ENCODE peak calls at places on chromosomes 3 and 15, in eight cellular contexts. C is AG09319, O is NCI-H1105, G is NCI-H226, Y is GDM1, U is NCI-H2029, D is NCI-H187, K is smooth muscle cell of the brain vasculature. H is an unnamed sample.

GRCh38 chr15:95937128-95937528 is 393.4 kb upstream of the NR2F2 start:
- DNase-seq in U (no peak), G (no peak), D (no peak), Y (no peak), C (no peak), O (no peak), K (no peak), H (no peak)

GRCh38 chr3:10808130-10808735 is 7.8 kb upstream of the SLC6A11 start:
- DNase-seq in Y (no peak), K (no peak), G (no peak), D (no peak), C (no peak), O (no peak), U (no peak), H (peak)

GRCh38 chr15:71072423-71072822 is 42.8 kb upstream of the THSD4 start:
- DNase-seq in G (no peak), D (no peak), U (no peak), Y (no peak), C (no peak), O (no peak), K (no peak), H (no peak)

GRCh38 chr15:76376029-76376428 is 39.5 kb downstream of the ISL2 start:
- DNase-seq in O (no peak), G (peak), U (no peak), Y (no peak), K (no peak), D (no peak), C (no peak), H (peak)

GRCh38 chr3:172258616-172259015 is 189.6 kb downstream of the GHSR start:
- DNase-seq in U (no peak), D (no peak), O (no peak), G (no peak), Y (no peak), C (no peak), K (no peak), H (peak)

GRCh38 chr3:66501483-66502266 is 853 bp upstream of the LRIG1 start:
- DNase-seq in D (no peak), O (no peak), C (no peak), U (no peak), Y (no peak), G (no peak), K (no peak), H (peak)

GRCh38 chr3:51977449-51978142 is 2.7 kb downstream of the ABHD14A start:
- DNase-seq in Y (no peak), O (no peak), K (no peak), D (no peak), G (no peak), C (no peak), U (no peak), H (no peak)

GRCh38 chr3:125585595-125586223 is 9.6 kb downstream of the OSBPL11 start:
- DNase-seq in K (no peak), U (peak), G (peak), O (peak), D (peak), C (peak), Y (no peak), H (peak)

GRCh38 chr3:102514241-102514640 is 79.4 kb downstream of the ZPLD1 start:
- DNase-seq in K (no peak), O (peak), C (no peak), D (no peak), U (no peak), Y (no peak), G (no peak), H (no peak)

GRCh38 chr3:17941134-17941533 is 198.7 kb upstream of the TBC1D5 start:
- DNase-seq in K (no peak), C (no peak), G (no peak), O (no peak), D (no peak), Y (no peak), U (no peak), H (no peak)

GRCh38 chr3:156675744-156676466 is 1.5 kb downstream of the TIPARP start:
- DNase-seq in U (peak), O (peak), G (peak), Y (no peak), C (no peak), K (no peak), D (peak), H (peak)

GRCh38 chr3:57992430-57993213 is 15.6 kb upstream of the FLNB start:
- DNase-seq in U (no peak), O (no peak), C (no peak), Y (no peak), D (no peak), G (peak), K (no peak), H (no peak)

GRCh38 chr3:171458056-171458856 is 1.9 kb downstream of the TNIK start:
- DNase-seq in D (no peak), C (no peak), K (no peak), G (no peak), Y (no peak), O (no peak), U (no peak), H (no peak)

GRCh38 chr15:62431806-62432205 is 266.7 kb upstream of the C2CD4B start:
- DNase-seq in C (no peak), O (no peak), G (no peak), Y (no peak), K (no peak), D (no peak), U (no peak), H (no peak)

GRCh38 chr15:51652084-51652668 is 29.1 kb upstream of the SCG3 start:
- DNase-seq in G (no peak), D (no peak), Y (no peak), C (no peak), K (no peak), O (no peak), U (no peak), H (no peak)

GRCh38 chr15:95919460-95919859 is 411.0 kb upstream of the NR2F2 start:
- DNase-seq in U (no peak), Y (no peak), C (no peak), G (peak), D (no peak), O (no peak), K (no peak), H (no peak)

GRCh38 chr3:30760040-30760439 is 134.4 kb downstream of the GADL1 start:
- DNase-seq in Y (no peak), D (no peak), G (no peak), U (no peak), C (no peak), K (no peak), O (no peak), H (no peak)

GRCh38 chr3:177037241-177037640 is 160.0 kb downstream of the TBL1XR1 start:
- DNase-seq in Y (no peak), O (no peak), G (no peak), C (no peak), K (no peak), D (no peak), U (no peak), H (no peak)

GRCh38 chr3:36763850-36764703 is at the start of gene DCLK3:
- DNase-seq in K (no peak), C (no peak), U (peak), D (no peak), Y (no peak), G (no peak), O (no peak), H (peak)

GRCh38 chr3:178155521-178155920 is 380.7 kb upstream of the KCNMB2 start:
- DNase-seq in D (no peak), C (no peak), U (no peak), Y (peak), K (no peak), G (no peak), O (no peak), H (no peak)

GRCh38 chr3:138418556-138419206 is 15.7 kb upstream of the ESYT3 start:
- DNase-seq in G (no peak), O (no peak), D (no peak), C (no peak), Y (no peak), K (no peak), U (peak), H (no peak)

GRCh38 chr3:15982667-15983145 is 184.9 kb upstream of the ANKRD28 start:
- DNase-seq in Y (no peak), K (peak), O (peak), U (no peak), D (no peak), G (peak), C (peak), H (peak)

GRCh38 chr15:83062768-83063180 is 4.3 kb downstream of the BTBD1 start:
- DNase-seq in K (no peak), O (no peak), Y (no peak), U (no peak), C (no peak), G (no peak), D (no peak), H (no peak)

GRCh38 chr3:177529716-177530335 is 332.5 kb upstream of the TBL1XR1 start:
- DNase-seq in U (no peak), O (no peak), Y (no peak), D (no peak), K (no peak), G (no peak), C (peak), H (no peak)

GRCh38 chr15:71807691-71808091 is 2.7 kb upstream of the NR2E3 start:
- DNase-seq in C (no peak), D (no peak), Y (no peak), U (no peak), G (peak), O (no peak), K (no peak), H (no peak)